ENCODE peak calls at places on chromosomes 1 and 21, in eight cellular contexts. One of them, this sample, is unnamed.

GRCh38 chr21:39633043-39633442 is 20.3 kb downstream of the B3GALT5 start:
- DNase-seq in stimulated activated CD8-positive, alpha-beta memory T cell treated with anti-CD3 and anti-CD28 coated beads, Interleukin-15, amount 100 ng/mL, for 1 hour: no peak
- DNase-seq in iPS-NIHi11: no peak
- DNase-seq in H7: no peak
- DNase-seq in effector memory CD8-positive, alpha-beta T cell: no peak
- DNase-seq in anterior cingulate cortex: no peak
- DNase-seq in AG04450: no peak
- DNase-seq in CD4-positive, alpha-beta memory T cell: no peak
- DNase-seq in this sample: no peak

GRCh38 chr1:234125283-234125682 is 220.8 kb downstream of the SLC35F3 start:
- DNase-seq in anterior cingulate cortex: no peak
- DNase-seq in stimulated activated CD8-positive, alpha-beta memory T cell treated with anti-CD3 and anti-CD28 coated beads, Interleukin-15, amount 100 ng/mL, for 1 hour: no peak
- DNase-seq in iPS-NIHi11: peak; percentile 83
- DNase-seq in effector memory CD8-positive, alpha-beta T cell: peak; percentile 0
- DNase-seq in CD4-positive, alpha-beta memory T cell: no peak
- DNase-seq in AG04450: no peak
- DNase-seq in H7: peak; percentile 72
- DNase-seq in this sample: no peak

GRCh38 chr1:35925741-35926140 is 5.2 kb upstream of the AGO3 start:
- DNase-seq in iPS-NIHi11: no peak
- DNase-seq in stimulated activated CD8-positive, alpha-beta memory T cell treated with anti-CD3 and anti-CD28 coated beads, Interleukin-15, amount 100 ng/mL, for 1 hour: no peak
- DNase-seq in effector memory CD8-positive, alpha-beta T cell: no peak
- DNase-seq in H7: no peak
- DNase-seq in CD4-positive, alpha-beta memory T cell: no peak
- DNase-seq in AG04450: peak; percentile 71
- DNase-seq in anterior cingulate cortex: no peak
- DNase-seq in this sample: peak; percentile 22

GRCh38 chr1:169426174-169426716 is 1.0 kb downstream of the CCDC181 start:
- DNase-seq in AG04450: no peak
- DNase-seq in effector memory CD8-positive, alpha-beta T cell: no peak
- DNase-seq in iPS-NIHi11: no peak
- DNase-seq in CD4-positive, alpha-beta memory T cell: no peak
- DNase-seq in stimulated activated CD8-positive, alpha-beta memory T cell treated with anti-CD3 and anti-CD28 coated beads, Interleukin-15, amount 100 ng/mL, for 1 hour: no peak
- DNase-seq in anterior cingulate cortex: no peak
- DNase-seq in H7: no peak
- DNase-seq in this sample: no peak

GRCh38 chr1:39628807-39629347 is 10.6 kb downstream of the HEYL start:
- DNase-seq in H7: no peak
- DNase-seq in iPS-NIHi11: no peak
- DNase-seq in anterior cingulate cortex: no peak
- DNase-seq in CD4-positive, alpha-beta memory T cell: no peak
- DNase-seq in stimulated activated CD8-positive, alpha-beta memory T cell treated with anti-CD3 and anti-CD28 coated beads, Interleukin-15, amount 100 ng/mL, for 1 hour: no peak
- DNase-seq in effector memory CD8-positive, alpha-beta T cell: no peak
- DNase-seq in AG04450: no peak
- DNase-seq in this sample: no peak

GRCh38 chr1:43492816-43493215 is 37.9 kb upstream of the PTPRF start:
- DNase-seq in H7: no peak
- DNase-seq in effector memory CD8-positive, alpha-beta T cell: no peak
- DNase-seq in stimulated activated CD8-positive, alpha-beta memory T cell treated with anti-CD3 and anti-CD28 coated beads, Interleukin-15, amount 100 ng/mL, for 1 hour: no peak
- DNase-seq in CD4-positive, alpha-beta memory T cell: no peak
- DNase-seq in AG04450: no peak
- DNase-seq in anterior cingulate cortex: no peak
- DNase-seq in iPS-NIHi11: no peak
- DNase-seq in this sample: no peak

GRCh38 chr1:223142795-223143759 is at the start of gene TLR5:
- DNase-seq in anterior cingulate cortex: peak; percentile 70
- DNase-seq in stimulated activated CD8-positive, alpha-beta memory T cell treated with anti-CD3 and anti-CD28 coated beads, Interleukin-15, amount 100 ng/mL, for 1 hour: peak; percentile 84
- DNase-seq in iPS-NIHi11: peak; percentile 90
- DNase-seq in CD4-positive, alpha-beta memory T cell: peak; percentile 87
- DNase-seq in H7: peak; percentile 94
- DNase-seq in AG04450: no peak
- DNase-seq in effector memory CD8-positive, alpha-beta T cell: peak; percentile 80
- DNase-seq in this sample: peak; percentile 92

GRCh38 chr1:42177551-42177981 is 13.0 kb upstream of the GUCA2A start:
- DNase-seq in effector memory CD8-positive, alpha-beta T cell: no peak
- DNase-seq in anterior cingulate cortex: peak; percentile 58
- DNase-seq in AG04450: peak; percentile 58
- DNase-seq in H7: no peak
- DNase-seq in stimulated activated CD8-positive, alpha-beta memory T cell treated with anti-CD3 and anti-CD28 coated beads, Interleukin-15, amount 100 ng/mL, for 1 hour: no peak
- DNase-seq in iPS-NIHi11: no peak
- DNase-seq in CD4-positive, alpha-beta memory T cell: no peak
- DNase-seq in this sample: peak; percentile 59

GRCh38 chr1:226863446-226863845 is 7.0 kb upstream of the PSEN2 start:
- DNase-seq in effector memory CD8-positive, alpha-beta T cell: no peak
- DNase-seq in H7: peak; percentile 55
- DNase-seq in CD4-positive, alpha-beta memory T cell: no peak
- DNase-seq in anterior cingulate cortex: no peak
- DNase-seq in AG04450: no peak
- DNase-seq in iPS-NIHi11: peak; percentile 46
- DNase-seq in stimulated activated CD8-positive, alpha-beta memory T cell treated with anti-CD3 and anti-CD28 coated beads, Interleukin-15, amount 100 ng/mL, for 1 hour: no peak
- DNase-seq in this sample: no peak

GRCh38 chr21:33063365-33063883 is 6.5 kb upstream of the OLIG1 start:
- DNase-seq in iPS-NIHi11: no peak
- DNase-seq in effector memory CD8-positive, alpha-beta T cell: no peak
- DNase-seq in CD4-positive, alpha-beta memory T cell: no peak
- DNase-seq in anterior cingulate cortex: no peak
- DNase-seq in H7: no peak
- DNase-seq in stimulated activated CD8-positive, alpha-beta memory T cell treated with anti-CD3 and anti-CD28 coated beads, Interleukin-15, amount 100 ng/mL, for 1 hour: no peak
- DNase-seq in AG04450: no peak
- DNase-seq in this sample: no peak